ENCODE peak calls at places on chromosome 5, in seven cellular contexts. D is A549, R is lung, U is breast epithelium, W is heart left ventricle, C is WERI-Rb-1, T is BE2C. N is an unnamed sample.

GRCh38 chr5:56279979-56280378 is 46.8 kb upstream of the ANKRD55 start:
- DNase-seq in D (peak; percentile 53), R (no peak), U (no peak), W (no peak), C (no peak), T (no peak), N (no peak)

GRCh38 chr5:150523472-150524350 is 15.8 kb downstream of the NDST1 start:
- DNase-seq in D (peak; percentile 87), R (no peak), U (no peak), W (peak; percentile 52), C (peak; percentile 66), T (peak; percentile 68), N (no peak)

GRCh38 chr5:83450183-83450839 is 21.2 kb upstream of the VCAN start:
- DNase-seq in D (peak; percentile 67), R (no peak), U (no peak), W (no peak), C (no peak), T (no peak), N (no peak)

GRCh38 chr5:81252904-81253303 is 19.8 kb downstream of the CKMT2 start:
- DNase-seq in D (no peak), R (no peak), U (no peak), W (no peak), C (no peak), T (no peak), N (no peak)

GRCh38 chr5:150313501-150313900 is 10.8 kb upstream of the ARSI start:
- DNase-seq in D (no peak), R (no peak), U (no peak), W (no peak), C (no peak), T (no peak), N (no peak)

GRCh38 chr5:149414405-149415244 is 35.5 kb upstream of the IL17B start:
- DNase-seq in D (no peak), R (no peak), U (no peak), W (peak; percentile 81), C (no peak), T (peak; percentile 72), N (no peak)

GRCh38 chr5:178471666-178472065 is 118.5 kb downstream of the COL23A1 start:
- DNase-seq in D (no peak), R (no peak), U (no peak), W (no peak), C (peak; percentile 79), T (no peak), N (no peak)

GRCh38 chr5:171571663-171572062 is 152.2 kb downstream of the FGF18 start:
- DNase-seq in D (peak; percentile 25), R (no peak), U (no peak), W (no peak), C (no peak), T (no peak), N (no peak)

GRCh38 chr5:132979367-132979935 is 16.0 kb upstream of the AFF4 start:
- DNase-seq in D (no peak), R (no peak), U (no peak), W (no peak), C (no peak), T (no peak), N (peak; percentile 6)

GRCh38 chr5:35183243-35183955 is 46.9 kb downstream of the PRLR start:
- DNase-seq in D (peak; percentile 43), R (peak; percentile 45), U (no peak), W (no peak), C (peak; percentile 27), T (peak; percentile 13), N (no peak)

GRCh38 chr5:38338455-38338854 is 80.1 kb downstream of the EGFLAM start:
- DNase-seq in D (no peak), R (no peak), U (no peak), W (no peak), C (no peak), T (no peak), N (peak; percentile 79)

GRCh38 chr5:50699737-50700136 is 33.3 kb downstream of the PARP8 start:
- DNase-seq in D (no peak), R (no peak), U (no peak), W (no peak), C (no peak), T (no peak), N (no peak)

GRCh38 chr5:68749648-68750047 is 344.2 kb upstream of the SLC30A5 start:
- DNase-seq in D (no peak), R (no peak), U (no peak), W (no peak), C (no peak), T (no peak), N (no peak)

GRCh38 chr5:41083306-41083705 is 12.2 kb upstream of the MROH2B start:
- DNase-seq in D (no peak), R (no peak), U (no peak), W (no peak), C (no peak), T (no peak), N (no peak)

GRCh38 chr5:66877843-66878242 is 281.6 kb downstream of the MAST4 start:
- DNase-seq in D (peak; percentile 48), R (no peak), U (no peak), W (no peak), C (no peak), T (no peak), N (no peak)

DNA sequence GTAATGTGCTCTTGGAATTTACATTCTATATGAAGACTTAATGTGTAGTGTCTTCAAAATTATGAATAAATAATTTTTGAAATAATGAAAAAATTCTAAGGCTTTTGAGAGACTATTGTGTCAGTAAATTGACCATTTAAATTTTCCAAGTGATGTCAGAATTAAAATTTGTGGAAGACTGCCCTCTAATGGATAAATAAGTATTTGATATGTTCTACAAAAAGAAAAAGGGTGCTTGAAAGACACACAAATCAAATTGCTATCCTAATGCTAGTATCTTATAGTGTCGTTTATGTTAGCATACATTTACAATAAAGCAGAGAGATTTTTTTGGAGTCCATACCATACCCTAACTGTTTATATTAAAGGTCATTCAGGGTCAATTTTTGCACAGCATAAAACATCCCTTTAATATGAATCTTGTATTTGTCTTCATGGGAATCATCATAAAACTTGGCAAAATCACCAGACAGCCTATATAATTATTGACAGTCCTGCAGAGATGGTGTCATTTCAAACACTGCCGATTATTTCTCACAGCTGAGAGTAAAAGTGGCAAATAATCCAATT is 120.8 kb upstream of the SLC27A6 start:
- DNase-seq in D (peak; percentile 6), R (no peak), U (no peak), W (no peak), C (no peak), T (no peak), N (no peak)
- TF ChIP-seq CTCF in D (peak; percentile 60), R (no peak), U (no peak), W (peak; percentile 53), C (no peak), T (no peak), N (peak; percentile 61)

GRCh38 chr5:141343242-141343952 is at the start of gene PCDHGA3:
- DNase-seq in D (peak; percentile 61), R (no peak), U (no peak), W (no peak), C (no peak), T (peak; percentile 41), N (no peak)
- TF ChIP-seq CTCF in D (no peak), R (no peak), U (no peak), W (peak; percentile 52), C (peak; percentile 36), T (peak; percentile 68), N (no peak)

DNA sequence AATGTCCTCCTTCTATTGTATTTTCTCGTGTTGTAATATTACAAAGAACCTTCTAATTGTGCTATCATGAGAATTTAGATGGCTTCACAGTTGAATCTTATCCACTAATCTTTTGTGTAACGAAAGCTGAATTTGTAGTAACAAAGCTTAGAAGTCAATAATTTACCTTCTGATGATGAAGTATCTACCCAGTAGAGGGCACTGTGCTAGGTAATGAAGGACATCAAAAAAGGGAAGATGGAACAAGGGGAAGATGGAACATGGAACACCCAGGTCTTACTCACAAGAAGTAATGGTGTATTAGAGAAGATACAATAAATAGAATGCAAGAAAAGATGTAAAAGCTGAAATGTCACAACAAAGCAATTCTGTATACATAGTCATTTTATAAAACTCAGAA is 131.0 kb upstream of the CCNG1 start:
- DNase-seq in D (peak; percentile 47), R (no peak), U (no peak), W (no peak), C (no peak), T (no peak), N (no peak)
- TF ChIP-seq CTCF in D (peak; percentile 53), R (no peak), U (no peak), W (peak; percentile 10), C (peak; percentile 13), T (peak; percentile 59), N (peak; percentile 35)

GRCh38 chr5:32707394-32707997 is 3.6 kb upstream of the NPR3 start:
- DNase-seq in D (peak; percentile 51), R (no peak), U (no peak), W (no peak), C (no peak), T (no peak), N (no peak)
- TF ChIP-seq CTCF in D (peak; percentile 86), R (peak; percentile 10), U (peak; percentile 17), W (peak; percentile 47), C (no peak), T (peak; percentile 55), N (peak; percentile 77)

GRCh38 chr5:119345861-119346260 is 10.0 kb upstream of the TNFAIP8 start:
- DNase-seq in D (no peak), R (no peak), U (no peak), W (no peak), C (no peak), T (no peak), N (no peak)

GRCh38 chr5:119347574-119347973 is 8.2 kb upstream of the TNFAIP8 start:
- DNase-seq in D (no peak), R (no peak), U (no peak), W (no peak), C (no peak), T (no peak), N (no peak)

GRCh38 chr5:119344231-119344630 is 11.6 kb upstream of the TNFAIP8 start:
- DNase-seq in D (no peak), R (no peak), U (no peak), W (no peak), C (no peak), T (no peak), N (no peak)

GRCh38 chr5:119346404-119346803 is 9.4 kb upstream of the TNFAIP8 start:
- DNase-seq in D (no peak), R (no peak), U (no peak), W (no peak), C (no peak), T (no peak), N (no peak)

DNA sequence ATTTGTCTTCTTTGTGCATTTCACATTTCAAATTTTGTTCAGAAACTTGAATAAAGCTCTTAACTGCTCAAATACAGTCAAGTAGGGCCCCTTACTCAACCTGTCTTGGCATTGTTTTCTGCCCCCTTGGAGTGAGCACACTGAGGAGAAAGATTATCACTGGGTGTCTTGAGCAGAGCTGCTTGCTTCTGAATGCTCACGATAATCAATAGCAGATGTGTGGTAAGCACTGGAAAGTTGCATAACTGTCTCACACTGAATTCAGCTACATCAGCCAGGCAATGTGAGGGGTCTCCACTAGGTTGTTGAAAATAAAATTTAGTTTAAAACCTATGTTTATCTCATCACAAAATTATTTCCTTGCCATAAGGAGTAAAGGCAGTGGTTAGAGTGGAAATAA is 7.8 kb upstream of the TNFAIP8 start:
- DNase-seq in D (no peak), R (no peak), U (no peak), W (no peak), C (no peak), T (no peak), N (no peak)
- TF ChIP-seq CTCF in D (no peak), R (no peak), U (no peak), W (no peak), C (no peak), T (no peak), N (peak; percentile 12)

GRCh38 chr5:122415481-122416120 is 103.6 kb downstream of the SNCAIP start:
- DNase-seq in D (peak; percentile 51), R (peak; percentile 38), U (no peak), W (peak; percentile 33), C (peak; percentile 70), T (peak; percentile 46), N (no peak)
- TF ChIP-seq CTCF in D (peak; percentile 40), R (peak; percentile 51), U (peak; percentile 50), W (peak; percentile 66), C (peak; percentile 86), T (peak; percentile 71), N (peak; percentile 84)

N was measured in osteocyte.